ENCODE peak calls at places on chromosomes 11 and 22, in six cellular contexts. N is neuronal stem cell; A is heart right ventricle; E is ovary; H is transverse colon; Y is CD4-positive, alpha-beta memory T cell. B is an unnamed sample.

GRCh38 chr22:19810381-19811141 is 44.1 kb downstream of the GNB1L start:
- DNase-seq in N (no peak), A (peak; percentile 10), E (peak; percentile 33), H (no peak), Y (peak; percentile 12), B (peak; percentile 3)

GRCh38 chr11:123475478-123475877 is 45.4 kb downstream of the GRAMD1B start:
- DNase-seq in N (peak; percentile 42), A (no peak), E (no peak), H (no peak), Y (no peak), B (no peak)

GRCh38 chr11:57468276-57468675 is 7.9 kb downstream of the RTN4RL2 start:
- DNase-seq in N (no peak), A (no peak), E (no peak), H (no peak), Y (no peak), B (no peak)

GRCh38 chr11:65496304-65497140 is 2.3 kb upstream of the MALAT1 start:
- DNase-seq in N (no peak), A (no peak), E (peak; percentile 35), H (no peak), Y (no peak), B (no peak)

GRCh38 chr11:122983438-122984185 is 2.0 kb upstream of the BSX start:
- DNase-seq in N (no peak), A (no peak), E (no peak), H (no peak), Y (no peak), B (no peak)

GRCh38 chr11:80167766-80168165 is 726.9 kb upstream of the TENM4 start:
- DNase-seq in N (peak; percentile 12), A (no peak), E (no peak), H (no peak), Y (no peak), B (no peak)

GRCh38 chr11:33391893-33392251 is 134.7 kb downstream of the HIPK3 start:
- DNase-seq in N (no peak), A (no peak), E (no peak), H (no peak), Y (no peak), B (no peak)

GRCh38 chr11:86792150-86792549 is 8.2 kb upstream of the PRSS23 start:
- DNase-seq in N (no peak), A (no peak), E (no peak), H (no peak), Y (no peak), B (no peak)

GRCh38 chr11:23041104-23041503 is 180.8 kb upstream of the CCDC179 start:
- DNase-seq in N (no peak), A (no peak), E (no peak), H (peak; percentile 37), Y (no peak), B (no peak)

GRCh38 chr11:45041556-45041955 is 90.9 kb upstream of the TP53I11 start:
- DNase-seq in N (no peak), A (no peak), E (no peak), H (no peak), Y (no peak), B (no peak)

GRCh38 chr22:27461470-27461869 is 340.1 kb downstream of the MN1 start:
- DNase-seq in N (peak; percentile 71), A (no peak), E (no peak), H (no peak), Y (no peak), B (no peak)

GRCh38 chr11:68038226-68038717 is 553 bp upstream of the TCIRG1 start:
- DNase-seq in N (no peak), A (no peak), E (peak; percentile 57), H (no peak), Y (no peak), B (no peak)

GRCh38 chr11:34206598-34207300 is 101.3 kb downstream of the NAT10 start:
- DNase-seq in N (no peak), A (no peak), E (no peak), H (no peak), Y (no peak), B (no peak)

GRCh38 chr22:42179616-42180015 is 49.0 kb upstream of the CYP2D6 start:
- DNase-seq in N (no peak), A (no peak), E (no peak), H (no peak), Y (no peak), B (no peak)

GRCh38 chr11:44774131-44774530 is 47.4 kb downstream of the TSPAN18 start:
- DNase-seq in N (no peak), A (peak; percentile 82), E (no peak), H (peak; percentile 30), Y (no peak), B (no peak)

GRCh38 chr22:27252282-27253049 is 549.1 kb downstream of the MN1 start:
- DNase-seq in N (no peak), A (no peak), E (no peak), H (no peak), Y (no peak), B (no peak)

GRCh38 chr11:19345848-19346681 is 105.3 kb upstream of the E2F8 start:
- DNase-seq in N (peak; percentile 43), A (peak; percentile 26), E (no peak), H (no peak), Y (no peak), B (no peak)

GRCh38 chr11:120424185-120424969 is 87.2 kb upstream of the GRIK4 start:
- DNase-seq in N (no peak), A (no peak), E (no peak), H (no peak), Y (no peak), B (no peak)

GRCh38 chr22:25409240-25409639 is 155.2 kb upstream of the GRK3 start:
- DNase-seq in N (no peak), A (no peak), E (no peak), H (no peak), Y (no peak), B (no peak)

GRCh38 chr22:36274547-36274946 is 21.6 kb downstream of the APOL1 start:
- DNase-seq in N (no peak), A (no peak), E (no peak), H (no peak), Y (no peak), B (no peak)

GRCh38 chr22:26619510-26619909 is 1.7 kb upstream of the CRYBB1 start:
- DNase-seq in N (no peak), A (peak; percentile 35), E (no peak), H (no peak), Y (no peak), B (no peak)

GRCh38 chr11:113874096-113874919 is 1.1 kb downstream of the USP28 start:
- DNase-seq in N (no peak), A (no peak), E (peak; percentile 30), H (no peak), Y (no peak), B (no peak)

GRCh38 chr22:48347311-48347710 is 1480.4 kb downstream of the BRD1 start:
- DNase-seq in N (no peak), A (no peak), E (no peak), H (no peak), Y (no peak), B (no peak)
- H3K9me3 ChIP-seq in N (no peaks in the 10 kb centered on the region), A (no peaks in the 10 kb centered on the region), E (no peaks in the 10 kb centered on the region), H (no peaks in the 10 kb centered on the region), Y (no peaks in the 10 kb centered on the region), B (no peaks in the 10 kb centered on the region)

DNA sequence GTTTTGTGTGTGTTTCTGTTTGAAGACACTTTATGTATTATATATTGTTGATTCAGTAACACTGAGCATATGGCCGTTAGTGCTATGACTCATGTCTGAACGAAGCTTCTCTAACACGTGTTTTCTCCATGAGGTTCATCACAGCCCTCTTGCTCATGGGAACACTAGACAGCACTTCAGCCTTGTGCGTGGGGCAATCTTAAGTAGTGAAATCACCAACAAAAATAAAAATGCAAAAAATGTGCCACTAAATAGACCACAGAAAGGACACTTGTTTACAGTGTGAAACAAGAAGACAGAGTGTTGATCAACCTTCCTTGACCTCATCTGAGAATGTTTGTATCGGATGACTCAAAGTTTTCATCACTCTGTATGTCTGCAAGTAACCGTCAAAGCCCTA is 94.5 kb downstream of the FDX1 start:
- DNase-seq in N (no peak), A (no peak), E (no peak), H (no peak), Y (no peak), B (no peak)
- H3K9me3 ChIP-seq in N (no peaks in the 10 kb centered on the region), A (peaks cover 14% of the 10 kb centered on the region), E (no peaks in the 10 kb centered on the region), H (no peaks in the 10 kb centered on the region), Y (no peaks in the 10 kb centered on the region), B (no peaks in the 10 kb centered on the region)

DNA sequence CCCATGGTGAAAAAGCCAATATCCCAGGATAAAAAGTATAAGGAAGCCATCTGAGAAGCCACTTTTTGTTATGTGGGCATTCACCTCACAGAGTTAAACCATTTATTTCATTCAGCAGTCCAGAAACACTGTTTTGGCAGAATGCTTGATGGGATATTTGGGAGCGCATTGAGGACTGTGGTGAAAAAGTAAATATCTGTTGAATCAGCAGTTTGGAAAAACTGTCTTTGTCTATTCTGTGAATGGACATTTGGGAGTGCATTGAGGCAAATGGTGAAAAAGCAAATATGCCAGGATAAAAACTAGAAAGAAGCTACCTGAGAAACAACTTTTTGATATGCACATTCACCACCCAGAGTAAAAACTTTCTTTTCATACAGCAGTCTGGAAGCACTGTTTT is 276.2 kb upstream of the TRIM48 start:
- DNase-seq in N (no peak), A (no peak), E (no peak), H (no peak), Y (no peak), B (no peak)
- H3K9me3 ChIP-seq in N (no peaks in the 10 kb centered on the region), A (peaks cover 96% of the 10 kb centered on the region), E (no peaks in the 10 kb centered on the region), H (peaks cover 63% of the 10 kb centered on the region), Y (peaks cover 25% of the 10 kb centered on the region), B (no peaks in the 10 kb centered on the region)

GRCh38 chr11:70040869-70041501 is 37.1 kb upstream of the ANO1 start:
- DNase-seq in N (no peak), A (no peak), E (no peak), H (no peak), Y (no peak), B (no peak)

GRCh38 chr11:70038034-70038834 is 39.9 kb upstream of the ANO1 start:
- DNase-seq in N (no peak), A (no peak), E (no peak), H (no peak), Y (no peak), B (no peak)

GRCh38 chr11:70036971-70037882 is 40.9 kb upstream of the ANO1 start:
- DNase-seq in N (no peak), A (no peak), E (no peak), H (no peak), Y (no peak), B (no peak)

GRCh38 chr11:70043482-70043881 is 34.6 kb upstream of the ANO1 start:
- DNase-seq in N (no peak), A (no peak), E (no peak), H (no peak), Y (no peak), B (no peak)

DNA sequence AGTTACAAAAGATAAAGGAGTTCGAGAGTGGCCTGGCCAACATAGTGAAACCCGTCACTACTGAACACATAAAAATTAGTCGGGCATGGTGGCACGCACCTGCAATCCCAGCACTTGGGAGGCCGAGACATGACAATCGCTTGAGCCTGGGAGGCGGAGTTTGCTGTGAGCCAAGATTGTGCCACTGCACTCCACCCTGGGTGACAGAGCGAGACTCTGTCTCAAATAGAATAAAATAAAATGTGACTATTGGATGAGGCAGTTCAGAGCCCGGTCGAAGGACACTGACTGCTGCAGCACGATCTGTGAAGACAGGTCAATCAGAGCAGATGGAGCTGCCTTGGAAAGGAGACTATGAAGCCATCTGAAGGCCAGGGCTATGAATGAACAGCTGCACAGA is 37.7 kb upstream of the ANO1 start:
- DNase-seq in N (no peak), A (no peak), E (no peak), H (no peak), Y (no peak), B (no peak)
- H3K9me3 ChIP-seq in N (no peaks in the 10 kb centered on the region), A (peaks cover 44% of the 10 kb centered on the region), E (no peaks in the 10 kb centered on the region), H (peaks cover 21% of the 10 kb centered on the region), Y (no peaks in the 10 kb centered on the region), B (no peaks in the 10 kb centered on the region)

GRCh38 chr22:47259990-47260389 is 497.5 kb downstream of the TBC1D22A start:
- DNase-seq in N (no peak), A (no peak), E (no peak), H (no peak), Y (no peak), B (no peak)
- H3K9me3 ChIP-seq in N (no peaks in the 10 kb centered on the region), A (no peaks in the 10 kb centered on the region), E (no peaks in the 10 kb centered on the region), H (no peaks in the 10 kb centered on the region), Y (no peaks in the 10 kb centered on the region), B (no peaks in the 10 kb centered on the region)